ENCODE peak calls at places on chromosomes 3 and 15, in nine cellular contexts. One of them, this sample, is unnamed.
A peak's percentile ranks its signal among the peaks of the same experiment; 100 is the strongest.

GRCh38 chr3:181176610-181177009 is 187.1 kb upstream of the DNAJC19 start:
- DNase-seq in endodermal cell: peak; percentile 69
- DNase-seq in choroid plexus epithelial cell: peak; percentile 53
- DNase-seq in AG04450: peak; percentile 4
- DNase-seq in mammary epithelial cell: peak; percentile 35
- DNase-seq in BJ: no peak
- DNase-seq in upper lobe of right lung: no peak
- DNase-seq in GM23338: peak; percentile 70
- DNase-seq in mesothelial cell of epicardium: peak; percentile 37
- DNase-seq in this sample: no peak

GRCh38 chr3:47163023-47163989 is 607 bp downstream of the SETD2 start:
- DNase-seq in endodermal cell: peak; percentile 73
- DNase-seq in choroid plexus epithelial cell: peak; percentile 41
- DNase-seq in AG04450: no peak
- DNase-seq in mammary epithelial cell: peak; percentile 45
- DNase-seq in BJ: no peak
- DNase-seq in upper lobe of right lung: peak; percentile 80
- DNase-seq in GM23338: peak; percentile 58
- DNase-seq in mesothelial cell of epicardium: peak; percentile 41
- DNase-seq in this sample: peak; percentile 61

GRCh38 chr3:196008387-196008786 is 73.5 kb downstream of the TFRC start:
- DNase-seq in endodermal cell: no peak
- DNase-seq in choroid plexus epithelial cell: no peak
- DNase-seq in AG04450: no peak
- DNase-seq in mammary epithelial cell: no peak
- DNase-seq in BJ: no peak
- DNase-seq in upper lobe of right lung: no peak
- DNase-seq in GM23338: no peak
- DNase-seq in mesothelial cell of epicardium: no peak
- DNase-seq in this sample: no peak

GRCh38 chr15:101348643-101349496 is 53.8 kb upstream of the SNRPA1 start:
- DNase-seq in endodermal cell: peak; percentile 71
- DNase-seq in choroid plexus epithelial cell: no peak
- DNase-seq in AG04450: no peak
- DNase-seq in mammary epithelial cell: peak; percentile 80
- DNase-seq in BJ: no peak
- DNase-seq in upper lobe of right lung: peak; percentile 2
- DNase-seq in GM23338: no peak
- DNase-seq in mesothelial cell of epicardium: no peak
- DNase-seq in this sample: no peak

GRCh38 chr3:15292765-15293522 is 39.4 kb downstream of the SH3BP5 start:
- DNase-seq in endodermal cell: no peak
- DNase-seq in choroid plexus epithelial cell: peak; percentile 62
- DNase-seq in AG04450: no peak
- DNase-seq in mammary epithelial cell: no peak
- DNase-seq in BJ: no peak
- DNase-seq in upper lobe of right lung: peak; percentile 71
- DNase-seq in GM23338: no peak
- DNase-seq in mesothelial cell of epicardium: no peak
- DNase-seq in this sample: no peak

GRCh38 chr15:58146734-58147133 is 8.6 kb downstream of the AQP9 start:
- DNase-seq in endodermal cell: no peak
- DNase-seq in choroid plexus epithelial cell: no peak
- DNase-seq in AG04450: no peak
- DNase-seq in mammary epithelial cell: peak; percentile 20
- DNase-seq in BJ: no peak
- DNase-seq in upper lobe of right lung: no peak
- DNase-seq in GM23338: no peak
- DNase-seq in mesothelial cell of epicardium: no peak
- DNase-seq in this sample: no peak

GRCh38 chr15:85002517-85002916 is 20.9 kb downstream of the PDE8A start:
- DNase-seq in endodermal cell: no peak
- DNase-seq in choroid plexus epithelial cell: peak; percentile 63
- DNase-seq in AG04450: no peak
- DNase-seq in mammary epithelial cell: no peak
- DNase-seq in BJ: no peak
- DNase-seq in upper lobe of right lung: no peak
- DNase-seq in GM23338: peak; percentile 51
- DNase-seq in mesothelial cell of epicardium: no peak
- DNase-seq in this sample: no peak

GRCh38 chr15:93362203-93362602 is 273.2 kb upstream of the RGMA start:
- DNase-seq in endodermal cell: peak; percentile 75
- DNase-seq in choroid plexus epithelial cell: no peak
- DNase-seq in AG04450: no peak
- DNase-seq in mammary epithelial cell: no peak
- DNase-seq in BJ: no peak
- DNase-seq in upper lobe of right lung: no peak
- DNase-seq in GM23338: peak; percentile 79
- DNase-seq in mesothelial cell of epicardium: no peak
- DNase-seq in this sample: no peak

GRCh38 chr15:99143655-99144610 is 39.1 kb downstream of the SYNM start:
- DNase-seq in endodermal cell: peak; percentile 60
- DNase-seq in choroid plexus epithelial cell: peak; percentile 47
- DNase-seq in AG04450: no peak
- DNase-seq in mammary epithelial cell: peak; percentile 50
- DNase-seq in BJ: peak; percentile 17
- DNase-seq in upper lobe of right lung: no peak
- DNase-seq in GM23338: no peak
- DNase-seq in mesothelial cell of epicardium: no peak
- DNase-seq in this sample: no peak

GRCh38 chr15:77064539-77065308 is 6.2 kb downstream of the TSPAN3 start:
- DNase-seq in endodermal cell: no peak
- DNase-seq in choroid plexus epithelial cell: peak; percentile 70
- DNase-seq in AG04450: no peak
- DNase-seq in mammary epithelial cell: peak; percentile 79
- DNase-seq in BJ: no peak
- DNase-seq in upper lobe of right lung: no peak
- DNase-seq in GM23338: no peak
- DNase-seq in mesothelial cell of epicardium: no peak
- DNase-seq in this sample: no peak

GRCh38 chr3:65130782-65131181 is 443.0 kb upstream of the ADAMTS9 start:
- DNase-seq in endodermal cell: no peak
- DNase-seq in choroid plexus epithelial cell: peak; percentile 11
- DNase-seq in AG04450: no peak
- DNase-seq in mammary epithelial cell: peak; percentile 91
- DNase-seq in BJ: no peak
- DNase-seq in upper lobe of right lung: no peak
- DNase-seq in GM23338: no peak
- DNase-seq in mesothelial cell of epicardium: no peak
- DNase-seq in this sample: no peak

GRCh38 chr15:59532770-59533379 is 78.7 kb upstream of the GCNT3 start:
- DNase-seq in endodermal cell: peak; percentile 64
- DNase-seq in choroid plexus epithelial cell: peak; percentile 60
- DNase-seq in AG04450: peak; percentile 11
- DNase-seq in mammary epithelial cell: no peak
- DNase-seq in BJ: no peak
- DNase-seq in upper lobe of right lung: no peak
- DNase-seq in GM23338: peak; percentile 80
- DNase-seq in mesothelial cell of epicardium: no peak
- DNase-seq in this sample: no peak

GRCh38 chr15:66386204-66387123 is at the start of gene MAP2K1:
- DNase-seq in endodermal cell: peak; percentile 99
- DNase-seq in choroid plexus epithelial cell: peak; percentile 97
- DNase-seq in AG04450: peak; percentile 89
- DNase-seq in mammary epithelial cell: peak; percentile 95
- DNase-seq in BJ: peak; percentile 75
- DNase-seq in upper lobe of right lung: peak; percentile 99
- DNase-seq in GM23338: peak; percentile 97
- DNase-seq in mesothelial cell of epicardium: peak; percentile 98
- DNase-seq in this sample: peak; percentile 99

GRCh38 chr3:40191850-40192448 is 117.6 kb upstream of the EIF1B start:
- DNase-seq in endodermal cell: peak; percentile 90
- DNase-seq in choroid plexus epithelial cell: peak; percentile 79
- DNase-seq in AG04450: peak; percentile 10
- DNase-seq in mammary epithelial cell: peak; percentile 35
- DNase-seq in BJ: no peak
- DNase-seq in upper lobe of right lung: no peak
- DNase-seq in GM23338: peak; percentile 68
- DNase-seq in mesothelial cell of epicardium: no peak
- DNase-seq in this sample: no peak

GRCh38 chr15:74565381-74566085 is 24.5 kb downstream of the ARID3B start:
- DNase-seq in endodermal cell: peak; percentile 20
- DNase-seq in choroid plexus epithelial cell: no peak
- DNase-seq in AG04450: no peak
- DNase-seq in mammary epithelial cell: no peak
- DNase-seq in BJ: no peak
- DNase-seq in upper lobe of right lung: no peak
- DNase-seq in GM23338: no peak
- DNase-seq in mesothelial cell of epicardium: no peak
- DNase-seq in this sample: no peak

GRCh38 chr3:46422617-46423016 is 15.6 kb downstream of the CCRL2 start:
- DNase-seq in endodermal cell: no peak
- DNase-seq in choroid plexus epithelial cell: no peak
- DNase-seq in AG04450: no peak
- DNase-seq in mammary epithelial cell: peak; percentile 93
- DNase-seq in BJ: no peak
- DNase-seq in upper lobe of right lung: no peak
- DNase-seq in GM23338: no peak
- DNase-seq in mesothelial cell of epicardium: no peak
- DNase-seq in this sample: peak; percentile 67

GRCh38 chr3:194245975-194246561 is 105.1 kb downstream of the CPN2 start:
- DNase-seq in endodermal cell: peak; percentile 79
- DNase-seq in choroid plexus epithelial cell: no peak
- DNase-seq in AG04450: no peak
- DNase-seq in mammary epithelial cell: no peak
- DNase-seq in BJ: no peak
- DNase-seq in upper lobe of right lung: no peak
- DNase-seq in GM23338: peak; percentile 57
- DNase-seq in mesothelial cell of epicardium: no peak
- DNase-seq in this sample: no peak
- TF ChIP-seq CTCF in endodermal cell: peak; percentile 69
- TF ChIP-seq CTCF in choroid plexus epithelial cell: no peak
- TF ChIP-seq CTCF in AG04450: peak; percentile 5
- TF ChIP-seq CTCF in mammary epithelial cell: no peak
- TF ChIP-seq CTCF in BJ: no peak
- TF ChIP-seq CTCF in upper lobe of right lung: no peak
- TF ChIP-seq CTCF in GM23338: peak; percentile 59
- TF ChIP-seq CTCF in mesothelial cell of epicardium: no peak
- TF ChIP-seq CTCF in this sample: no peak

GRCh38 chr3:51719413-51720025 is 12.7 kb downstream of the GRM2 start:
- DNase-seq in endodermal cell: peak; percentile 47
- DNase-seq in choroid plexus epithelial cell: no peak
- DNase-seq in AG04450: no peak
- DNase-seq in mammary epithelial cell: no peak
- DNase-seq in BJ: no peak
- DNase-seq in upper lobe of right lung: no peak
- DNase-seq in GM23338: peak; percentile 37
- DNase-seq in mesothelial cell of epicardium: no peak
- DNase-seq in this sample: no peak
- TF ChIP-seq CTCF in endodermal cell: peak; percentile 10
- TF ChIP-seq CTCF in choroid plexus epithelial cell: peak; percentile 32
- TF ChIP-seq CTCF in AG04450: no peak
- TF ChIP-seq CTCF in mammary epithelial cell: no peak
- TF ChIP-seq CTCF in BJ: peak; percentile 13
- TF ChIP-seq CTCF in upper lobe of right lung: no peak
- TF ChIP-seq CTCF in GM23338: peak; percentile 48
- TF ChIP-seq CTCF in mesothelial cell of epicardium: no peak
- TF ChIP-seq CTCF in this sample: peak; percentile 44

DNA sequence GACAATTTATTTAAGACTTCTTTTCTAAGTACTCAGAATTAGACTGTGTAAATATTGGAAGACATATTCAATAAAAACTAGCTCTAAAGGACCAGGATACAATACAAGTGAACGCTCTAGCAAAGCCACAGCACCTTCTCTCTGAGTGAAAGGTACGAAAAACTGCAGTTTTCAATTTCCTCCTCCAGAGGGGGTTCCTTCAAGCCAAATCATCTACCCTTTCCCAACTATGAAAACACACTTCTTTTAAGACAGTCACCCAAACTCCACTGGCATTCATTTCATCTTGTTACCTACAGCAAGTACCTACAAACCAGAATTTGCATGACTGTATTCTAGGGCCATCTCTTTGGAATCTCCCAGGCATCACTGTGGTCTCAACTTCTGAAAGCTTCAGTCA is 165.8 kb downstream of the ERC2 start:
- DNase-seq in endodermal cell: peak; percentile 45
- DNase-seq in choroid plexus epithelial cell: peak; percentile 11
- DNase-seq in AG04450: no peak
- DNase-seq in mammary epithelial cell: no peak
- DNase-seq in BJ: no peak
- DNase-seq in upper lobe of right lung: no peak
- DNase-seq in GM23338: peak; percentile 64
- DNase-seq in mesothelial cell of epicardium: no peak
- DNase-seq in this sample: no peak
- TF ChIP-seq CTCF in endodermal cell: peak; percentile 73
- TF ChIP-seq CTCF in choroid plexus epithelial cell: peak; percentile 47
- TF ChIP-seq CTCF in AG04450: peak; percentile 16
- TF ChIP-seq CTCF in mammary epithelial cell: peak; percentile 12
- TF ChIP-seq CTCF in BJ: peak; percentile 20
- TF ChIP-seq CTCF in upper lobe of right lung: peak; percentile 13
- TF ChIP-seq CTCF in GM23338: peak; percentile 51
- TF ChIP-seq CTCF in mesothelial cell of epicardium: peak; percentile 30
- TF ChIP-seq CTCF in this sample: no peak

DNA sequence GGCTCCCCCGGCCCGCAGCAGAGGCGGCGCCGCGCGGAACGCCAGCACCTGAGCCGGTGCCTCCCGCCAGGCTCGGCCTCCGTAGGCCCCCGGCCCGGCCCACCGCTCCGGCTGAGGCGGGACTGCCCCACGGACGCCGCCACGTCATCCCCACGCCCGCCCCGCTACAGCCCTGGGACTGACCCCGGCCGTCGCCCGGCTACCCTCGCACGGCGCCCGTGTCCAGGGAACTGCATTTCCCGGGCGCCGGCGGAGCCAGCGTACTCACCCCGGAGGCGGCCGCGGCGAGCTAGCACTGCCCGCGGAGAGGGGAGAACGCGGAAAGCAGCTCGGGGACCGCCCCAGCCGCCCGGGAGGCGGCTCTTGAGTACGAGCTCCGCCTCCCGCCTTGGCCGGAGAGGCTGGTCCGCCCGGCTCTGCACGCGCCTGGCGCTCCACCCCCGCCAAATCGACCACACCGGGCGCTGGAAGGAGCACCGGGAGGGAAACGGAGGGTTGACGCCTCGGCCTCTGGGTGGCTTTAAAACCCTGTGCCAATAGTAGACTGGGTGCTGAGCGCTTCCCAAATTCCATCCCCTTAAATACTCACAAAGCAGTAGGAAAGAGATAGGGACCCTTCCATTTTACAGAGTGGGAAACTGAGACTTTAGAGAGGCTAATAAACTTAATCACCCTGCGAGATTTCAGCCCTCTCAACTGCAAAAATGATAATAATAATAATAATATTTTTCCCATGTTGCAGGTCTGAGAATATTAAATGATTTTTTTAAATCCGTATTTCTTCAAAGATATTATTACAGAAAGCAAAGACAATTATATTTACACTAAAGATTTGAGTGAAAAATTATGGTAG is at the start of gene B4GALT4:
- DNase-seq in endodermal cell: peak; percentile 94
- DNase-seq in choroid plexus epithelial cell: peak; percentile 92
- DNase-seq in AG04450: peak; percentile 59
- DNase-seq in mammary epithelial cell: peak; percentile 88
- DNase-seq in BJ: no peak
- DNase-seq in upper lobe of right lung: peak; percentile 95
- DNase-seq in GM23338: peak; percentile 93
- DNase-seq in mesothelial cell of epicardium: peak; percentile 65
- DNase-seq in this sample: peak; percentile 80
- TF ChIP-seq CTCF in endodermal cell: no peak
- TF ChIP-seq CTCF in choroid plexus epithelial cell: no peak
- TF ChIP-seq CTCF in AG04450: no peak
- TF ChIP-seq CTCF in mammary epithelial cell: no peak
- TF ChIP-seq CTCF in BJ: no peak
- TF ChIP-seq CTCF in upper lobe of right lung: no peak
- TF ChIP-seq CTCF in GM23338: peak; percentile 7
- TF ChIP-seq CTCF in mesothelial cell of epicardium: no peak
- TF ChIP-seq CTCF in this sample: no peak